ENCODE peak calls at places on chromosomes 4 and X, in nine cellular contexts. M is tibial nerve, L is transverse colon, S is lung, C is stomach, T is HCT116, Q is upper lobe of right lung, R is lower lobe of right lung, Y is osteoblast. H is an unnamed sample.

GRCh38 chr4:73856518-73856917 is 3.4 kb downstream of the PF4V1 start:
- DNase-seq in M (no peak), L (no peak), S (no peak), C (no peak), T (no peak), Q (no peak), R (no peak), Y (no peak), H (no peak)

GRCh38 chr4:179595671-179596410 is 2153.6 kb upstream of the AGA start:
- DNase-seq in M (no peak), L (no peak), S (no peak), C (no peak), T (peak; percentile 8), Q (no peak), R (no peak), Y (no peak), H (no peak)

GRCh38 chr4:128385683-128386304 is 98.2 kb upstream of the PGRMC2 start:
- DNase-seq in M (no peak), L (no peak), S (no peak), C (no peak), T (no peak), Q (no peak), R (no peak), Y (no peak), H (peak; percentile 80)

GRCh38 chr4:39616651-39617050 is 22.0 kb downstream of the SMIM14 start:
- DNase-seq in M (no peak), L (no peak), S (no peak), C (no peak), T (no peak), Q (no peak), R (no peak), Y (no peak), H (no peak)

GRCh38 chr4:55742655-55743191 is 76.9 kb upstream of the EXOC1L start:
- DNase-seq in M (no peak), L (no peak), S (no peak), C (no peak), T (no peak), Q (no peak), R (no peak), Y (no peak), H (no peak)

GRCh38 chrX:49165901-49166881 is 3.6 kb downstream of the MAGIX start:
- DNase-seq in M (peak; percentile 36), L (peak; percentile 87), S (peak; percentile 77), C (peak; percentile 66), T (peak; percentile 85), Q (peak; percentile 87), R (peak; percentile 86), Y (peak; percentile 96), H (peak; percentile 80)

GRCh38 chr4:118921736-118922135 is 33.1 kb downstream of the SYNPO2 start:
- DNase-seq in M (no peak), L (no peak), S (no peak), C (no peak), T (no peak), Q (no peak), R (no peak), Y (no peak), H (no peak)

GRCh38 chrX:9882669-9883446 is 84.3 kb upstream of the CLDN34 start:
- DNase-seq in M (no peak), L (no peak), S (peak; percentile 34), C (no peak), T (no peak), Q (peak; percentile 68), R (no peak), Y (no peak), H (no peak)

GRCh38 chr4:12579172-12579571 is 905.0 kb downstream of the RAB28 start:
- DNase-seq in M (no peak), L (no peak), S (no peak), C (no peak), T (no peak), Q (no peak), R (no peak), Y (no peak), H (no peak)

GRCh38 chr4:174055344-174055743 is 228.1 kb downstream of the FBXO8 start:
- DNase-seq in M (no peak), L (no peak), S (no peak), C (no peak), T (no peak), Q (no peak), R (no peak), Y (no peak), H (no peak)

GRCh38 chr4:139734201-139734874 is 68.7 kb downstream of the MGST2 start:
- DNase-seq in M (no peak), L (no peak), S (no peak), C (no peak), T (no peak), Q (no peak), R (no peak), Y (peak; percentile 81), H (no peak)

GRCh38 chr4:37236165-37236564 is 8.4 kb upstream of the NWD2 start:
- DNase-seq in M (no peak), L (no peak), S (no peak), C (no peak), T (no peak), Q (no peak), R (no peak), Y (no peak), H (no peak)

GRCh38 chr4:14568356-14568755 is 433.9 kb upstream of the CPEB2 start:
- DNase-seq in M (no peak), L (no peak), S (no peak), C (no peak), T (no peak), Q (no peak), R (no peak), Y (no peak), H (no peak)

GRCh38 chrX:112816908-112817307 is 23.7 kb downstream of the AMOT start:
- DNase-seq in M (no peak), L (no peak), S (no peak), C (no peak), T (no peak), Q (no peak), R (no peak), Y (no peak), H (no peak)

GRCh38 chr4:47032405-47033106 is 1.2 kb downstream of the GABRB1 start:
- DNase-seq in M (no peak), L (peak; percentile 32), S (peak; percentile 38), C (peak; percentile 48), T (no peak), Q (peak; percentile 75), R (peak; percentile 61), Y (peak; percentile 89), H (peak; percentile 26)

GRCh38 chr4:66216252-66216651 is 546.0 kb upstream of the EPHA5 start:
- DNase-seq in M (no peak), L (no peak), S (no peak), C (no peak), T (no peak), Q (no peak), R (no peak), Y (no peak), H (no peak)

GRCh38 chr4:165537028-165537648 is 158.3 kb downstream of the CPE start:
- DNase-seq in M (no peak), L (no peak), S (no peak), C (no peak), T (peak; percentile 51), Q (no peak), R (no peak), Y (peak; percentile 3), H (peak; percentile 50)

GRCh38 chr4:25172964-25173917 is 13.0 kb upstream of the SEPSECS start:
- DNase-seq in M (no peak), L (no peak), S (no peak), C (no peak), T (peak; percentile 86), Q (no peak), R (no peak), Y (peak; percentile 76), H (peak; percentile 93)

GRCh38 chr4:138311771-138312535 is 69.8 kb upstream of the SLC7A11 start:
- DNase-seq in M (no peak), L (no peak), S (no peak), C (no peak), T (no peak), Q (no peak), R (no peak), Y (peak; percentile 39), H (no peak)

GRCh38 chr4:147543039-147543438 is 62.1 kb downstream of the EDNRA start:
- DNase-seq in M (no peak), L (no peak), S (no peak), C (no peak), T (no peak), Q (no peak), R (no peak), Y (no peak), H (no peak)

GRCh38 chr4:51895158-51895557 is 52.2 kb downstream of the DCUN1D4 start:
- DNase-seq in M (no peak), L (no peak), S (no peak), C (no peak), T (no peak), Q (no peak), R (no peak), Y (no peak), H (no peak)
- H3K27ac ChIP-seq in M (peak overlapping the region; percentile 28), L (no peak overlapping the region), S (no peak overlapping the region), C (no peak overlapping the region), T (no peak overlapping the region), Q (no peak overlapping the region), R (no peak overlapping the region), Y (peak overlapping the region; percentile 47), H (no peak overlapping the region)

GRCh38 chr4:110631582-110632505 is 9.0 kb upstream of the PITX2 start:
- DNase-seq in M (no peak), L (peak; percentile 70), S (peak; percentile 71), C (peak; percentile 74), T (peak; percentile 68), Q (peak; percentile 84), R (peak; percentile 76), Y (peak; percentile 98), H (peak; percentile 76)
- TF ChIP-seq CTCF in M (peak; percentile 62), L (peak; percentile 79), S (peak; percentile 34), C (peak; percentile 44), T (peak; percentile 81), Q (peak; percentile 65), R (peak; percentile 67), Y (peak; percentile 79), H (peak; percentile 63)

DNA sequence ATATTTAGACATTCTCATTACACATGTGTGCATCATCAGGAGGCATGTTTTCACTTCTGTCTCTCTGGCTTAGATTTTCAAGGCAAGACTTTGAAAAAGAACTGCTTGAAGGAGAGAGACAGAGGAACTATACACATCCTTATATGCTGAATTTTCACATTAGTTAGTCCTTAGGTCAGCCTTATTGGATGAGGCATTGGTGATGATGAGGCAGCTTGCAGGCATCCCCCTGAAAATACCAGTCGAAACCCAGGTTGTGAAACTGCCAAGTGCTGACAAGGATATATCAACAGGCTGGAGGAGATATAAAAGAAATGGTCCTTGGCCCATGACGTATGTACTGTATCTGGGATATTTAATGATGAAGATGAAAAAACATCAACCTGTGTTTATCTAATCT is 297.2 kb upstream of the AADAT start:
- DNase-seq in M (no peak), L (no peak), S (no peak), C (no peak), T (no peak), Q (no peak), R (no peak), Y (no peak), H (no peak)
- H3K27ac ChIP-seq in M (no peak overlapping the region), L (no peak overlapping the region), S (no peak overlapping the region), C (no peak overlapping the region), T (no peak overlapping the region), Q (no peak overlapping the region), R (no peak overlapping the region), Y (no peak overlapping the region), H (no peak overlapping the region)

DNA sequence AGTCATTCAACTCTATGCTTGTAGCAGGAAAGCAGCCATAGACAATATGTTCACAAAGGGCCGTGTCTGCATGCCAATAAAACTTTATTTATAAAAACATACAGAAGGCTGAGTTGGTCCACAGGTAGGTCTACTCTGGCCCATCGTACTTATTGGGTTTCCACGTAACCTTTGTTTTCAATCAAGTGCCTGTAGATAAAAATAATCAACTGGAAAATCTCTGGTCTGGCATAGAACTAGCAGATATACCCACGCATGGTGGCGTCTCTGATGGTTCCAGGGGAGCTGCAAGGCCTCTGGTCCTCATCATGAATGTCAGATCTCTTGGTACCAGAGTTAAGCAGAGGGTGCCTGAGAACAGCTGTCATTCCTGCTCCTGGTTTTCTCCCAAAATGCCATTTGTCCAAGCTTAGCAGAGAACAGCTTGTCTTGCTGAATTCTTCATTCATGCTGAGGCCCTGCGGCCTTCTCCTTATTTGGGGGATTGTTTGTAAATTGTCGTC is 31.4 kb upstream of the JAKMIP1 start:
- DNase-seq in M (no peak), L (no peak), S (no peak), C (no peak), T (no peak), Q (no peak), R (no peak), Y (no peak), H (no peak)
- TF ChIP-seq CTCF in M (no peak), L (no peak), S (no peak), C (no peak), T (no peak), Q (no peak), R (no peak), Y (no peak), H (no peak)